ENCODE peak calls at places on chromosome 9, in seven cellular contexts. One of them, this sample, is unnamed.

GRCh38 chr9:35575478-35575877 is 29.6 kb upstream of the TESK1 start:
- DNase-seq in mesenchymal stem cell: no peak
- DNase-seq in GM12892: no peak
- DNase-seq in natural killer cell: no peak
- DNase-seq in CD8-positive, alpha-beta memory T cell: no peak
- DNase-seq in stimulated activated CD8-positive, alpha-beta memory T cell treated with anti-CD3 and anti-CD28 coated beads, Interleukin-15, amount 100 ng/mL, for 1 hour: no peak
- DNase-seq in NCI-H774: no peak
- DNase-seq in this sample: no peak

GRCh38 chr9:116152941-116153764 is 438 bp upstream of the PAPPA start:
- DNase-seq in mesenchymal stem cell: peak; percentile 92
- DNase-seq in GM12892: no peak
- DNase-seq in natural killer cell: no peak
- DNase-seq in CD8-positive, alpha-beta memory T cell: no peak
- DNase-seq in stimulated activated CD8-positive, alpha-beta memory T cell treated with anti-CD3 and anti-CD28 coated beads, Interleukin-15, amount 100 ng/mL, for 1 hour: no peak
- DNase-seq in NCI-H774: peak; percentile 22
- DNase-seq in this sample: no peak

GRCh38 chr9:136625101-136626065 is 37.3 kb upstream of the EGFL7 start:
- DNase-seq in mesenchymal stem cell: peak; percentile 78
- DNase-seq in GM12892: no peak
- DNase-seq in natural killer cell: no peak
- DNase-seq in CD8-positive, alpha-beta memory T cell: no peak
- DNase-seq in stimulated activated CD8-positive, alpha-beta memory T cell treated with anti-CD3 and anti-CD28 coated beads, Interleukin-15, amount 100 ng/mL, for 1 hour: no peak
- DNase-seq in NCI-H774: no peak
- DNase-seq in this sample: no peak

GRCh38 chr9:20771721-20772120 is 87.7 kb downstream of the FOCAD start:
- DNase-seq in mesenchymal stem cell: no peak
- DNase-seq in GM12892: no peak
- DNase-seq in natural killer cell: no peak
- DNase-seq in CD8-positive, alpha-beta memory T cell: no peak
- DNase-seq in stimulated activated CD8-positive, alpha-beta memory T cell treated with anti-CD3 and anti-CD28 coated beads, Interleukin-15, amount 100 ng/mL, for 1 hour: no peak
- DNase-seq in NCI-H774: no peak
- DNase-seq in this sample: no peak

GRCh38 chr9:135241381-135242380 is 154.2 kb downstream of the OLFM1 start:
- DNase-seq in mesenchymal stem cell: no peak
- DNase-seq in GM12892: no peak
- DNase-seq in natural killer cell: no peak
- DNase-seq in CD8-positive, alpha-beta memory T cell: no peak
- DNase-seq in stimulated activated CD8-positive, alpha-beta memory T cell treated with anti-CD3 and anti-CD28 coated beads, Interleukin-15, amount 100 ng/mL, for 1 hour: no peak
- DNase-seq in NCI-H774: no peak
- DNase-seq in this sample: no peak

GRCh38 chr9:27117489-27118135 is 8.6 kb downstream of the TEK start:
- DNase-seq in mesenchymal stem cell: no peak
- DNase-seq in GM12892: no peak
- DNase-seq in natural killer cell: no peak
- DNase-seq in CD8-positive, alpha-beta memory T cell: no peak
- DNase-seq in stimulated activated CD8-positive, alpha-beta memory T cell treated with anti-CD3 and anti-CD28 coated beads, Interleukin-15, amount 100 ng/mL, for 1 hour: no peak
- DNase-seq in NCI-H774: peak; percentile 75
- DNase-seq in this sample: no peak

GRCh38 chr9:128253140-128253990 is 22.4 kb downstream of the GOLGA2 start:
- DNase-seq in mesenchymal stem cell: no peak
- DNase-seq in GM12892: no peak
- DNase-seq in natural killer cell: no peak
- DNase-seq in CD8-positive, alpha-beta memory T cell: no peak
- DNase-seq in stimulated activated CD8-positive, alpha-beta memory T cell treated with anti-CD3 and anti-CD28 coated beads, Interleukin-15, amount 100 ng/mL, for 1 hour: no peak
- DNase-seq in NCI-H774: no peak
- DNase-seq in this sample: no peak

GRCh38 chr9:135960328-135961276 is 571 bp downstream of the UBAC1 start:
- DNase-seq in mesenchymal stem cell: peak; percentile 58
- DNase-seq in GM12892: no peak
- DNase-seq in natural killer cell: no peak
- DNase-seq in CD8-positive, alpha-beta memory T cell: no peak
- DNase-seq in stimulated activated CD8-positive, alpha-beta memory T cell treated with anti-CD3 and anti-CD28 coated beads, Interleukin-15, amount 100 ng/mL, for 1 hour: no peak
- DNase-seq in NCI-H774: no peak
- DNase-seq in this sample: no peak

GRCh38 chr9:14240491-14240890 is 73.5 kb downstream of the NFIB start:
- DNase-seq in mesenchymal stem cell: no peak
- DNase-seq in GM12892: no peak
- DNase-seq in natural killer cell: no peak
- DNase-seq in CD8-positive, alpha-beta memory T cell: no peak
- DNase-seq in stimulated activated CD8-positive, alpha-beta memory T cell treated with anti-CD3 and anti-CD28 coated beads, Interleukin-15, amount 100 ng/mL, for 1 hour: no peak
- DNase-seq in NCI-H774: no peak
- DNase-seq in this sample: no peak

GRCh38 chr9:89933578-89933977 is 328.8 kb downstream of the GADD45G start:
- DNase-seq in mesenchymal stem cell: no peak
- DNase-seq in GM12892: no peak
- DNase-seq in natural killer cell: no peak
- DNase-seq in CD8-positive, alpha-beta memory T cell: no peak
- DNase-seq in stimulated activated CD8-positive, alpha-beta memory T cell treated with anti-CD3 and anti-CD28 coated beads, Interleukin-15, amount 100 ng/mL, for 1 hour: no peak
- DNase-seq in NCI-H774: no peak
- DNase-seq in this sample: no peak

GRCh38 chr9:14690986-14691730 is 2.1 kb downstream of the ZDHHC21 start:
- DNase-seq in mesenchymal stem cell: peak; percentile 7
- DNase-seq in GM12892: no peak
- DNase-seq in natural killer cell: no peak
- DNase-seq in CD8-positive, alpha-beta memory T cell: no peak
- DNase-seq in stimulated activated CD8-positive, alpha-beta memory T cell treated with anti-CD3 and anti-CD28 coated beads, Interleukin-15, amount 100 ng/mL, for 1 hour: no peak
- DNase-seq in NCI-H774: no peak
- DNase-seq in this sample: no peak

GRCh38 chr9:94649100-94649855 is 10.0 kb upstream of the FBP1 start:
- DNase-seq in mesenchymal stem cell: no peak
- DNase-seq in GM12892: no peak
- DNase-seq in natural killer cell: no peak
- DNase-seq in CD8-positive, alpha-beta memory T cell: no peak
- DNase-seq in stimulated activated CD8-positive, alpha-beta memory T cell treated with anti-CD3 and anti-CD28 coated beads, Interleukin-15, amount 100 ng/mL, for 1 hour: no peak
- DNase-seq in NCI-H774: no peak
- DNase-seq in this sample: no peak

GRCh38 chr9:114779352-114779845 is 26.4 kb downstream of the TNFSF15 start:
- DNase-seq in mesenchymal stem cell: no peak
- DNase-seq in GM12892: no peak
- DNase-seq in natural killer cell: no peak
- DNase-seq in CD8-positive, alpha-beta memory T cell: no peak
- DNase-seq in stimulated activated CD8-positive, alpha-beta memory T cell treated with anti-CD3 and anti-CD28 coated beads, Interleukin-15, amount 100 ng/mL, for 1 hour: no peak
- DNase-seq in NCI-H774: peak; percentile 87
- DNase-seq in this sample: peak; percentile 57

GRCh38 chr9:110047955-110048472 is 159.9 kb downstream of the C9orf152 start:
- DNase-seq in mesenchymal stem cell: no peak
- DNase-seq in GM12892: peak; percentile 25
- DNase-seq in natural killer cell: no peak
- DNase-seq in CD8-positive, alpha-beta memory T cell: no peak
- DNase-seq in stimulated activated CD8-positive, alpha-beta memory T cell treated with anti-CD3 and anti-CD28 coated beads, Interleukin-15, amount 100 ng/mL, for 1 hour: no peak
- DNase-seq in NCI-H774: no peak
- DNase-seq in this sample: no peak

GRCh38 chr9:135247174-135247930 is 159.9 kb downstream of the OLFM1 start:
- DNase-seq in mesenchymal stem cell: no peak
- DNase-seq in GM12892: no peak
- DNase-seq in natural killer cell: no peak
- DNase-seq in CD8-positive, alpha-beta memory T cell: no peak
- DNase-seq in stimulated activated CD8-positive, alpha-beta memory T cell treated with anti-CD3 and anti-CD28 coated beads, Interleukin-15, amount 100 ng/mL, for 1 hour: no peak
- DNase-seq in NCI-H774: no peak
- DNase-seq in this sample: no peak

GRCh38 chr9:81801190-81801589 is 111.8 kb upstream of the TLE1 start:
- DNase-seq in mesenchymal stem cell: peak; percentile 28
- DNase-seq in GM12892: no peak
- DNase-seq in natural killer cell: no peak
- DNase-seq in CD8-positive, alpha-beta memory T cell: no peak
- DNase-seq in stimulated activated CD8-positive, alpha-beta memory T cell treated with anti-CD3 and anti-CD28 coated beads, Interleukin-15, amount 100 ng/mL, for 1 hour: no peak
- DNase-seq in NCI-H774: no peak
- DNase-seq in this sample: no peak

GRCh38 chr9:95105519-95106287 is 211.8 kb downstream of the FANCC start:
- DNase-seq in mesenchymal stem cell: no peak
- DNase-seq in GM12892: no peak
- DNase-seq in natural killer cell: no peak
- DNase-seq in CD8-positive, alpha-beta memory T cell: no peak
- DNase-seq in stimulated activated CD8-positive, alpha-beta memory T cell treated with anti-CD3 and anti-CD28 coated beads, Interleukin-15, amount 100 ng/mL, for 1 hour: no peak
- DNase-seq in NCI-H774: no peak
- DNase-seq in this sample: no peak

GRCh38 chr9:121353246-121353975 is 16.6 kb downstream of the STOM start:
- DNase-seq in mesenchymal stem cell: no peak
- DNase-seq in GM12892: no peak
- DNase-seq in natural killer cell: peak; percentile 67
- DNase-seq in CD8-positive, alpha-beta memory T cell: peak; percentile 86
- DNase-seq in stimulated activated CD8-positive, alpha-beta memory T cell treated with anti-CD3 and anti-CD28 coated beads, Interleukin-15, amount 100 ng/mL, for 1 hour: peak; percentile 25
- DNase-seq in NCI-H774: no peak
- DNase-seq in this sample: no peak

GRCh38 chr9:137804908-137805356 is 72.7 kb upstream of the CACNA1B start:
- DNase-seq in mesenchymal stem cell: peak; percentile 14
- DNase-seq in GM12892: no peak
- DNase-seq in natural killer cell: no peak
- DNase-seq in CD8-positive, alpha-beta memory T cell: no peak
- DNase-seq in stimulated activated CD8-positive, alpha-beta memory T cell treated with anti-CD3 and anti-CD28 coated beads, Interleukin-15, amount 100 ng/mL, for 1 hour: no peak
- DNase-seq in NCI-H774: no peak
- DNase-seq in this sample: no peak

GRCh38 chr9:20382460-20383071 is 239.7 kb downstream of the MLLT3 start:
- DNase-seq in mesenchymal stem cell: peak; percentile 50
- DNase-seq in GM12892: no peak
- DNase-seq in natural killer cell: no peak
- DNase-seq in CD8-positive, alpha-beta memory T cell: no peak
- DNase-seq in stimulated activated CD8-positive, alpha-beta memory T cell treated with anti-CD3 and anti-CD28 coated beads, Interleukin-15, amount 100 ng/mL, for 1 hour: no peak
- DNase-seq in NCI-H774: no peak
- DNase-seq in this sample: no peak

GRCh38 chr9:98563212-98563907 is 145.4 kb downstream of the GABBR2 start:
- DNase-seq in mesenchymal stem cell: no peak
- DNase-seq in GM12892: no peak
- DNase-seq in natural killer cell: no peak
- DNase-seq in CD8-positive, alpha-beta memory T cell: no peak
- DNase-seq in stimulated activated CD8-positive, alpha-beta memory T cell treated with anti-CD3 and anti-CD28 coated beads, Interleukin-15, amount 100 ng/mL, for 1 hour: no peak
- DNase-seq in NCI-H774: no peak
- DNase-seq in this sample: peak; percentile 78

GRCh38 chr9:72635197-72635596 is 113.8 kb downstream of the TMC1 start:
- DNase-seq in mesenchymal stem cell: no peak
- DNase-seq in GM12892: no peak
- DNase-seq in natural killer cell: no peak
- DNase-seq in CD8-positive, alpha-beta memory T cell: no peak
- DNase-seq in stimulated activated CD8-positive, alpha-beta memory T cell treated with anti-CD3 and anti-CD28 coated beads, Interleukin-15, amount 100 ng/mL, for 1 hour: no peak
- DNase-seq in NCI-H774: no peak
- DNase-seq in this sample: no peak

This sample was measured in esophagus muscularis mucosa.